ENCODE peak calls at places on chromosomes 7 and 10, in ten cellular contexts. S, A, Y, P, U, G, L, N, T and R are unnamed samples.

GRCh38 chr7:34108150-34108549 is 202.8 kb downstream of the BMPER start:
- DNase-seq in S (peak), A (no peak), Y (no peak), P (peak), U (no peak), G (peak), L (no peak), N (no peak), T (no peak), R (no peak)

GRCh38 chr10:93319855-93320254 is 162.3 kb downstream of the MYOF start:
- DNase-seq in S (no peak), A (no peak), Y (no peak), P (peak), U (no peak), G (no peak), L (no peak), N (no peak), T (no peak), R (no peak)

GRCh38 chr7:69670701-69671100 is 72.4 kb downstream of the AUTS2 start:
- DNase-seq in S (peak), A (no peak), Y (no peak), P (peak), U (no peak), G (peak), L (no peak), N (no peak), T (no peak), R (no peak)

GRCh38 chr10:92965314-92965713 is 95.3 kb upstream of the CYP26C1 start:
- DNase-seq in S (peak), A (no peak), Y (no peak), P (peak), U (no peak), G (peak), L (peak), N (no peak), T (no peak), R (no peak)

GRCh38 chr10:81251457-81252115 is 623.4 kb upstream of the NRG3 start:
- DNase-seq in S (no peak), A (no peak), Y (no peak), P (no peak), U (no peak), G (no peak), L (no peak), N (no peak), T (no peak), R (no peak)

GRCh38 chr7:39741942-39742623 is 118.7 kb downstream of the RALA start:
- DNase-seq in S (peak), A (peak), Y (peak), P (no peak), U (no peak), G (peak), L (no peak), N (no peak), T (peak), R (no peak)

GRCh38 chr7:132455306-132455705 is 121.0 kb downstream of the PLXNA4 start:
- DNase-seq in S (no peak), A (no peak), Y (no peak), P (no peak), U (no peak), G (no peak), L (no peak), N (no peak), T (no peak), R (no peak)

GRCh38 chr7:4103352-4104091 is 578.6 kb upstream of the FOXK1 start:
- DNase-seq in S (peak), A (no peak), Y (no peak), P (peak), U (no peak), G (peak), L (peak), N (no peak), T (no peak), R (no peak)

GRCh38 chr7:30184804-30185487 is 50.2 kb downstream of the MTURN start:
- DNase-seq in S (no peak), A (no peak), Y (no peak), P (no peak), U (no peak), G (no peak), L (no peak), N (no peak), T (no peak), R (no peak)

GRCh38 chr7:135798104-135798503 is 49.5 kb upstream of the FAM180A start:
- DNase-seq in S (no peak), A (no peak), Y (no peak), P (no peak), U (no peak), G (no peak), L (no peak), N (no peak), T (no peak), R (peak)

GRCh38 chr10:29140991-29141390 is 147.9 kb upstream of the LYZL1 start:
- DNase-seq in S (peak), A (peak), Y (no peak), P (peak), U (no peak), G (peak), L (no peak), N (no peak), T (no peak), R (no peak)

GRCh38 chr7:70668606-70669358 is 463.2 kb upstream of the GALNT17 start:
- DNase-seq in S (no peak), A (no peak), Y (no peak), P (no peak), U (no peak), G (no peak), L (no peak), N (no peak), T (no peak), R (peak)

GRCh38 chr10:125868372-125868975 is 12.6 kb downstream of the DHX32 start:
- DNase-seq in S (peak), A (no peak), Y (peak), P (peak), U (no peak), G (peak), L (peak), N (no peak), T (no peak), R (no peak)

GRCh38 chr10:24444337-24444736 is 235.4 kb downstream of the KIAA1217 start:
- DNase-seq in S (peak), A (peak), Y (no peak), P (peak), U (no peak), G (peak), L (no peak), N (no peak), T (no peak), R (no peak)

GRCh38 chr10:129759214-129760002 is 204.7 kb downstream of the EBF3 start:
- DNase-seq in S (no peak), A (peak), Y (peak), P (no peak), U (peak), G (no peak), L (no peak), N (no peak), T (no peak), R (peak)

GRCh38 chr7:36393826-36394225 is 4.2 kb downstream of the ANLN start:
- DNase-seq in S (no peak), A (no peak), Y (no peak), P (no peak), U (no peak), G (no peak), L (no peak), N (no peak), T (no peak), R (no peak)

GRCh38 chr10:129272859-129273258 is 194.2 kb upstream of the MGMT start:
- DNase-seq in S (no peak), A (no peak), Y (no peak), P (no peak), U (no peak), G (no peak), L (no peak), N (no peak), T (no peak), R (no peak)

GRCh38 chr7:23530355-23530754 is 1.4 kb downstream of the TRA2A start:
- DNase-seq in S (peak), A (no peak), Y (no peak), P (peak), U (no peak), G (peak), L (no peak), N (no peak), T (no peak), R (no peak)

GRCh38 chr7:73977626-73978618 is 50.1 kb upstream of the ELN start:
- DNase-seq in S (no peak), A (no peak), Y (peak), P (no peak), U (no peak), G (no peak), L (no peak), N (no peak), T (peak), R (peak)

GRCh38 chr10:17001297-17001744 is 128.3 kb downstream of the CUBN start:
- DNase-seq in S (peak), A (no peak), Y (no peak), P (no peak), U (no peak), G (peak), L (no peak), N (no peak), T (no peak), R (no peak)

GRCh38 chr10:89283174-89283987 is 18.5 kb upstream of the IFIT2 start:
- DNase-seq in S (peak), A (no peak), Y (no peak), P (no peak), U (no peak), G (peak), L (no peak), N (no peak), T (no peak), R (no peak)
- H3K4me3 ChIP-seq in S (peak), A (no peak), Y (no peak), P (peak), U (peak), G (no peak), L (no peak), N (no peak), T (peak), R (peak)

GRCh38 chr7:18504965-18505364 is 9.4 kb downstream of the HDAC9 start:
- DNase-seq in S (no peak), A (no peak), Y (no peak), P (no peak), U (no peak), G (no peak), L (no peak), N (no peak), T (no peak), R (no peak)

GRCh38 chr7:18509491-18509890 is 13.9 kb downstream of the HDAC9 start:
- DNase-seq in S (no peak), A (no peak), Y (no peak), P (peak), U (no peak), G (peak), L (no peak), N (no peak), T (no peak), R (no peak)

GRCh38 chr7:18505870-18506460 is 10.4 kb downstream of the HDAC9 start:
- DNase-seq in S (peak), A (peak), Y (no peak), P (peak), U (no peak), G (peak), L (no peak), N (no peak), T (no peak), R (no peak)

GRCh38 chr7:18511351-18511750 is 15.8 kb downstream of the HDAC9 start:
- DNase-seq in S (no peak), A (no peak), Y (no peak), P (no peak), U (no peak), G (no peak), L (no peak), N (no peak), T (no peak), R (no peak)

GRCh38 chr7:18508441-18509427 is 13.2 kb downstream of the HDAC9 start:
- DNase-seq in S (peak), A (peak), Y (no peak), P (peak), U (no peak), G (peak), L (peak), N (no peak), T (no peak), R (no peak)
- H3K4me3 ChIP-seq in S (peak), A (peak), Y (no peak), P (peak), U (no peak), G (peak), L (peak), N (no peak), T (no peak), R (peak)

DNA sequence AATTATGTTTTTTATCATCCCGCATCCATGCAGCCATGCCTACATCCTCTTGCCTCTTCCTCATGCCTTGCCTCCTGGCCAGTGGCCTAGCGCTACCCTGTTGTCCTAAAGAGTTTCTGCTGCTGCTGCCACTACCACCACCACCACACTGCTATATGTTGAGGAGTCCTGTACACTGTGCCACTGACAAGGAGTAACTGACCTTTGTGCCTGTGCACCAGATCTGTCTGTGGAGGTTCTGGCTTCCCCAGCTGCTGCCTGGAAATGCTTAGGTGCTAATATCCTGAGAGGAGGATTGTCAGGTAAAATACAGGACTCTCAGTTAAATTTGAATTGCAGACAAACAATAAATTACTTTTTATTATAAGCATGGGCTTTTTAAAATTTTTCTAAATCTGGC is 7.0 kb upstream of the CFAP69 start:
- DNase-seq in S (no peak), A (no peak), Y (no peak), P (no peak), U (no peak), G (no peak), L (no peak), N (no peak), T (no peak), R (no peak)
- H3K4me3 ChIP-seq in S (no peak), A (no peak), Y (no peak), P (no peak), U (no peak), G (no peak), L (no peak), N (no peak), T (no peak), R (no peak)

GRCh38 chr10:99531696-99532050 is 1.1 kb upstream of the NKX2-3 start:
- DNase-seq in S (no peak), A (no peak), Y (no peak), P (no peak), U (no peak), G (no peak), L (no peak), N (no peak), T (no peak), R (no peak)

GRCh38 chr10:99531026-99531695 is 1.6 kb upstream of the NKX2-3 start:
- DNase-seq in S (no peak), A (no peak), Y (peak), P (no peak), U (no peak), G (no peak), L (no peak), N (no peak), T (no peak), R (no peak)

GRCh38 chr10:99533496-99534455 is 1.0 kb downstream of the NKX2-3 start:
- DNase-seq in S (no peak), A (no peak), Y (no peak), P (no peak), U (no peak), G (no peak), L (no peak), N (no peak), T (no peak), R (no peak)

GRCh38 chr10:99532687-99533495 is at the start of gene NKX2-3:
- DNase-seq in S (peak), A (no peak), Y (peak), P (peak), U (peak), G (no peak), L (no peak), N (no peak), T (no peak), R (no peak)

GRCh38 chr10:99532194-99532593 is 548 bp upstream of the NKX2-3 start:
- DNase-seq in S (no peak), A (no peak), Y (no peak), P (no peak), U (no peak), G (no peak), L (no peak), N (no peak), T (no peak), R (no peak)
- H3K4me3 ChIP-seq in S (no peak), A (no peak), Y (peak), P (no peak), U (peak), G (no peak), L (no peak), N (no peak), T (no peak), R (peak)

GRCh38 chr7:18289801-18290200 is 205.7 kb upstream of the HDAC9 start:
- DNase-seq in S (no peak), A (no peak), Y (no peak), P (no peak), U (no peak), G (no peak), L (no peak), N (no peak), T (no peak), R (no peak)

GRCh38 chr7:18288322-18289037 is 207.1 kb upstream of the HDAC9 start:
- DNase-seq in S (no peak), A (no peak), Y (no peak), P (peak), U (no peak), G (no peak), L (no peak), N (no peak), T (no peak), R (no peak)

GRCh38 chr7:18292584-18292983 is 203.0 kb upstream of the HDAC9 start:
- DNase-seq in S (no peak), A (no peak), Y (no peak), P (no peak), U (no peak), G (no peak), L (no peak), N (no peak), T (no peak), R (no peak)

GRCh38 chr7:18290865-18291264 is 204.7 kb upstream of the HDAC9 start:
- DNase-seq in S (no peak), A (no peak), Y (no peak), P (peak), U (no peak), G (no peak), L (no peak), N (no peak), T (no peak), R (no peak)

DNA sequence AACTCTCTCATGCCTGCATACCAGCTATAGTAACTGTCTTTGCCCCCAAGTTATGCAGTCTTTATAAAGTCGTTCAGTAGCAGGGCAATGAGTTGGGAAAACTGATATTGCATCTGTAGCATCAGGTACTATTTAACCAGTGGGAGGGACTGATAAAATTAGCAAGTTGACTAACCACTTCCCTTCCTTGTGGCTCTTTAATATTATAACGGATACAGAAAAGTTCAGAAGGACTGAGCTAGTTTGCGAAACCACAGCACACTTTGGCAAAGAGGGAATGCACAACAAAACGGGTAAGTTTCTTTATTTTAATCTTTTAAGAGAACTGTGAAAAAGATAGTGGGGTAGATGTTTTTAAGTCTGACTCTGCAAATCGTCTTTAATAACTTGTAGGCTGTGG is 205.3 kb upstream of the HDAC9 start:
- DNase-seq in S (no peak), A (no peak), Y (no peak), P (no peak), U (no peak), G (no peak), L (no peak), N (no peak), T (no peak), R (no peak)
- H3K4me3 ChIP-seq in S (no peak), A (no peak), Y (no peak), P (no peak), U (no peak), G (no peak), L (no peak), N (no peak), T (peak), R (peak)

GRCh38 chr7:38069052-38069451 is 109.0 kb upstream of the STARD3NL start:
- DNase-seq in S (no peak), A (no peak), Y (no peak), P (no peak), U (no peak), G (no peak), L (no peak), N (no peak), T (no peak), R (no peak)
- H3K4me3 ChIP-seq in S (no peak), A (no peak), Y (no peak), P (no peak), U (no peak), G (no peak), L (no peak), N (no peak), T (no peak), R (no peak)